ENCODE peak calls at places on chromosomes 4 and X, in eight cellular contexts. R is mesendoderm, V is suprapubic skin, N is psoas muscle, Y is heart right ventricle, J is right lobe of liver, X is fibroblast of lung, O is MG63. K is an unnamed sample. For H3K36me3, the result is how much of the 10 kb centered on the place peaks cover.

GRCh38 chrX:24148535-24149345 is 789 bp upstream of the ZFX start:
- DNase-seq in R (peak), V (peak), N (no peak), Y (no peak), J (no peak), X (peak), O (no peak), K (no peak)

GRCh38 chr4:88481557-88481956 is 24.6 kb downstream of the HERC5 start:
- DNase-seq in R (no peak), V (no peak), N (no peak), Y (no peak), J (no peak), X (no peak), O (no peak), K (no peak)

GRCh38 chr4:137892134-137892533 is 350.0 kb downstream of the SLC7A11 start:
- DNase-seq in R (peak), V (no peak), N (no peak), Y (no peak), J (no peak), X (peak), O (no peak), K (no peak)

GRCh38 chrX:11678174-11678573 is 12.5 kb upstream of the ARHGAP6 start:
- DNase-seq in R (no peak), V (no peak), N (no peak), Y (no peak), J (no peak), X (no peak), O (no peak), K (no peak)

GRCh38 chr4:124322234-124322831 is 390.2 kb downstream of the ANKRD50 start:
- DNase-seq in R (peak), V (no peak), N (no peak), Y (no peak), J (no peak), X (peak), O (no peak), K (no peak)

GRCh38 chr4:102589743-102590142 is 88.6 kb downstream of the NFKB1 start:
- DNase-seq in R (no peak), V (no peak), N (no peak), Y (no peak), J (no peak), X (no peak), O (no peak), K (no peak)

GRCh38 chrX:114626323-114626722 is 42.4 kb downstream of the HTR2C start:
- DNase-seq in R (no peak), V (no peak), N (no peak), Y (no peak), J (no peak), X (peak), O (no peak), K (no peak)

GRCh38 chrX:3451566-3451965 is 105.1 kb upstream of the MXRA5 start:
- DNase-seq in R (no peak), V (no peak), N (no peak), Y (no peak), J (no peak), X (no peak), O (no peak), K (no peak)

GRCh38 chrX:136639506-136640176 is 8.3 kb upstream of the CD40LG start:
- DNase-seq in R (no peak), V (no peak), N (no peak), Y (no peak), J (no peak), X (peak), O (peak), K (no peak)

GRCh38 chrX:125680366-125680765 is 360.7 kb downstream of the TEX13C start:
- DNase-seq in R (no peak), V (no peak), N (no peak), Y (no peak), J (no peak), X (no peak), O (no peak), K (no peak)

GRCh38 chr4:119498520-119498919 is 130.1 kb downstream of the PDE5A start:
- DNase-seq in R (peak), V (no peak), N (no peak), Y (peak), J (no peak), X (no peak), O (no peak), K (no peak)

GRCh38 chrX:33298622-33299021 is 87.3 kb upstream of the DMD start:
- DNase-seq in R (no peak), V (no peak), N (no peak), Y (no peak), J (no peak), X (no peak), O (no peak), K (no peak)

GRCh38 chr4:98468744-98469143 is 189.7 kb downstream of the TSPAN5 start:
- DNase-seq in R (no peak), V (no peak), N (no peak), Y (peak), J (no peak), X (peak), O (peak), K (no peak)

GRCh38 chr4:130922955-130923354 is 1827.0 kb downstream of the C4orf33 start:
- DNase-seq in R (no peak), V (no peak), N (no peak), Y (no peak), J (no peak), X (no peak), O (no peak), K (no peak)

GRCh38 chr4:182236186-182236585 is 7.0 kb upstream of the TENM3 start:
- DNase-seq in R (no peak), V (no peak), N (no peak), Y (no peak), J (no peak), X (peak), O (no peak), K (no peak)
- H3K36me3 ChIP-seq in R (under half), V (under half), N (under half), Y (under half), J (under half), X (under half), O (under half), K (under half)

GRCh38 chrX:151746502-151746901 is 12.0 kb downstream of the CNGA2 start:
- DNase-seq in R (no peak), V (no peak), N (no peak), Y (no peak), J (no peak), X (no peak), O (no peak), K (no peak)

GRCh38 chrX:151742311-151742710 is 7.8 kb downstream of the CNGA2 start:
- DNase-seq in R (no peak), V (no peak), N (no peak), Y (no peak), J (no peak), X (no peak), O (no peak), K (no peak)

GRCh38 chrX:151741606-151742005 is 7.1 kb downstream of the CNGA2 start:
- DNase-seq in R (no peak), V (no peak), N (no peak), Y (no peak), J (no peak), X (no peak), O (no peak), K (no peak)

GRCh38 chrX:151743651-151744470 is 9.3 kb downstream of the CNGA2 start:
- DNase-seq in R (no peak), V (no peak), N (no peak), Y (no peak), J (no peak), X (no peak), O (no peak), K (no peak)

DNA sequence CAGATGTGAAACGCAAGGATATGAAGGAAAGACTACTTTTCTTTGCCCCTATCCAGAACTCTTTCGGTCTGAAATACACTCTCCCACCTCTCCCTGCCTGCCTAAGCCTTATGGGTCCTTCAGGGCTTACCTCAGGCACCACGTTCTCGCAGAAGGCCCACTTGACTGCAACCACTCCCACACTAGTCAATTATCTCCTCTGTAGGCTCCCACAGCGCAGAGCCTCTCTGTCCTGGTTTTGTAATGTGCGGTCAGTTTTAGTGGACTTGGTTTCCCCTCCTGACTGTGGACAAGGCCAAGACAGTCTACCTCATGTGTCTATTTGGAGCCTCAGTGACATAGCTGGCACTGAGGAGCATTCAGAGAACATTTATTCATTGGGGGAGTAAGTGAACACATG is 11.1 kb downstream of the CNGA2 start:
- DNase-seq in R (no peak), V (no peak), N (no peak), Y (no peak), J (no peak), X (no peak), O (no peak), K (no peak)
- H3K36me3 ChIP-seq in R (under half), V (under half), N (under half), Y (under half), J (under half), X (under half), O (under half), K (under half)

GRCh38 chr4:24570574-24571236 is 13.6 kb downstream of the DHX15 start:
- DNase-seq in R (no peak), V (no peak), N (no peak), Y (no peak), J (no peak), X (no peak), O (no peak), K (no peak)
- H3K36me3 ChIP-seq in R (under half), V (half or more), N (under half), Y (half or more), J (under half), X (under half), O (half or more), K (half or more)

DNA sequence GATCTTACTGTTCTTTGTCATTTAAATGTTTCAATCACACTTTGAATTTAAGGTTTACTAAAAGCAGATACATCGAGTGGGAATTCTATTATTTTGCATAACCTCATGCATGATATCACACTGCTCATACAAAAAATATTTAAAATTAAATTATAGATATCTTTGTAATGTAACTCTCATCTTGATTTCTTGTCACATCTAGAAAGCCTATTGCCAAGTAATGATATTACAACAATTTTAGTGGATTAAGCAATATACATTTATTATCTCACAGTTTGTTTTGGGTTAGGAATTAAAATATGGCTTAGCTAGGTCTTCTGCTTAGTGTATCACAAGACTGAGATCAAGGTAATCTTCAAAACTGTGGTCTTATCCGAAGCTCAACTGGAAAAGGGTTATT is 865.0 kb downstream of the CCSER1 start:
- DNase-seq in R (no peak), V (no peak), N (no peak), Y (no peak), J (no peak), X (no peak), O (no peak), K (no peak)
- H3K36me3 ChIP-seq in R (under half), V (under half), N (under half), Y (under half), J (under half), X (under half), O (under half), K (under half)

DNA sequence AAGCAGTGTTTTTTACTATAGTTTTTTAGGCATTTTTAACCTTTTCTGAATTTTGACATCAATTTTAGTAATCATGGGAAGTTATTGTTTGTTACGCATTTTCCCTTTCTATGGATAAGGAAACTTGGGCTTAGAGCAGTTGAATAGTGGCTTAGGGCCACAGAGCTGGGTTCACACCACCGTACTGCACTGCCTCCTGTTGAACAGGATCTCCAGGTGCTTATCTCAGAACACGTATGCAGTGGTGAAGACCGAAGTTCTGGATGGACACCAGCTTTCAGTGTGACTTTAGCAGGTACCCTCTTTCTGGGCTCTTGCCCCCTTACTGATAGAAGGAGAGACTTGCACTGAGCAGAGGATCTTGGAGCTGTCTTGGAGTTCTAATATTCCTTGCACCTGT is 137.6 kb downstream of the PTTG2 start:
- DNase-seq in R (no peak), V (no peak), N (no peak), Y (no peak), J (no peak), X (no peak), O (no peak), K (no peak)
- H3K36me3 ChIP-seq in R (under half), V (under half), N (under half), Y (half or more), J (under half), X (under half), O (under half), K (under half)

DNA sequence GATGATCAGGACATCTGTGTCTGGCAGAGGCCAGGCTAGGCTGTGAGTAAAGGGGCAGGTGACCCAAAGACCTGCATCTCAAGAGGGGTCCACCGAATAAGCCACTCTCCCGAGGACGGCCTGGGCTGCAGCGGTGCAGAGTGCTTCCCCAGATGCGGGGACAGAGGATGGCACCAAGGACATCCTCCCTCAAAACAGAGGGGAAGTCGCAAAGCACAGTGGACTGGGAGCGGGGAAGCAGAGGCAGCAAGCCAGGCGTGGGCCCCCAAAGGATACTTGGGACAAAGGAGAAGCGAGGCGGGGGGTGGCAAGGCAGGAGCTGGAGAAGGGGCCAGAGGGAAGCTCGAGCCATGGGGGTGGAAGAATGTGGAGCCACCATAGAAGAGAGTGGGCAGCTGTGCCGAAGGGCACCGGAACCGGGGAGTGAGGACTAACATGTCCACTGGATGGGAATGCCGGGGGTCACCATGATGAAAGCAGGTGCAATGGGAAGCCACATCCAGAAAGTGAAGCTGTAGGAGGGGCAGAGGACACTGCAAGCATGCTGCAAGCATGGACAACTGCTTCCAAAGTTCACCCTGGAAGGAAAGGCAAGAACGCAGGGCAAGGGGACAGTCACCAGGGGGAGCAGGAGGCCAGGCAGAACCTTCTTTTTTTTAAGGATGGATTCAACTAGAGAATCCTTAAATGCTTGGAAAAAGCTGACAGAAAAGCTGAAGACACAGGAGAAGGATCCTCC is 169.6 kb downstream of the AFAP1 start:
- DNase-seq in R (peak), V (no peak), N (no peak), Y (no peak), J (no peak), X (no peak), O (no peak), K (peak)
- H3K36me3 ChIP-seq in R (under half), V (half or more), N (under half), Y (half or more), J (under half), X (under half), O (under half), K (half or more)

K was measured in RWPE2.